ENCODE peak calls at places on chromosomes 2 and 18, in five cellular contexts. K, U, T, C and S are unnamed samples.

GRCh38 chr18:8910186-8910585 is 192.3 kb upstream of the NDUFV2 start:
- DNase-seq in T (no peak), K (no peak), C (no peak), U (no peak), S (no peak)

GRCh38 chr2:202104286-202104870 is 31.3 kb downstream of the KIAA2012 start:
- DNase-seq in K (peak), C (peak), T (no peak), U (peak), S (peak)

GRCh38 chr2:129070663-129071062 is 752.0 kb upstream of the HS6ST1 start:
- DNase-seq in T (no peak), C (no peak), K (no peak), U (no peak), S (no peak)

GRCh38 chr18:44586782-44587524 is 93.7 kb upstream of the SETBP1 start:
- DNase-seq in T (no peak), U (no peak), K (no peak), C (no peak), S (no peak)

GRCh38 chr2:30026091-30027055 is 105.0 kb upstream of the ALK start:
- DNase-seq in K (peak), U (peak), T (no peak), C (peak), S (peak)

GRCh38 chr2:128501700-128502099 is 183.0 kb upstream of the HS6ST1 start:
- DNase-seq in K (no peak), U (no peak), T (no peak), C (no peak), S (no peak)

GRCh38 chr2:65846984-65847383 is 414.6 kb upstream of the SPRED2 start:
- DNase-seq in K (no peak), T (no peak), U (no peak), C (no peak), S (no peak)

GRCh38 chr2:9398881-9399805 is 24.2 kb downstream of the ITGB1BP1 start:
- DNase-seq in T (no peak), C (no peak), K (no peak), U (no peak), S (no peak)

GRCh38 chr2:43073373-43073772 is 153.0 kb downstream of the ZFP36L2 start:
- DNase-seq in T (no peak), K (peak), C (peak), U (peak), S (peak)

GRCh38 chr2:55151721-55152433 is 80.2 kb downstream of the CLHC1 start:
- DNase-seq in C (no peak), U (peak), T (no peak), K (no peak), S (no peak)

GRCh38 chr2:180495606-180496005 is 484.8 kb upstream of the UBE2E3 start:
- DNase-seq in U (peak), K (peak), C (peak), T (no peak), S (peak)

GRCh38 chr2:113117594-113118262 is 9.7 kb upstream of the IL1RN start:
- DNase-seq in T (peak), U (peak), K (peak), C (peak), S (peak)

GRCh38 chr2:75716406-75716805 is 5.7 kb upstream of the GCFC2 start:
- DNase-seq in C (no peak), K (no peak), T (no peak), U (no peak), S (no peak)

GRCh38 chr2:74560591-74560990 is 6.1 kb downstream of the DOK1 start:
- DNase-seq in U (no peak), T (no peak), K (no peak), C (no peak), S (no peak)

GRCh38 chr2:161010503-161010902 is 149.7 kb upstream of the TANK start:
- DNase-seq in T (no peak), K (no peak), C (no peak), U (no peak), S (no peak)

DNA sequence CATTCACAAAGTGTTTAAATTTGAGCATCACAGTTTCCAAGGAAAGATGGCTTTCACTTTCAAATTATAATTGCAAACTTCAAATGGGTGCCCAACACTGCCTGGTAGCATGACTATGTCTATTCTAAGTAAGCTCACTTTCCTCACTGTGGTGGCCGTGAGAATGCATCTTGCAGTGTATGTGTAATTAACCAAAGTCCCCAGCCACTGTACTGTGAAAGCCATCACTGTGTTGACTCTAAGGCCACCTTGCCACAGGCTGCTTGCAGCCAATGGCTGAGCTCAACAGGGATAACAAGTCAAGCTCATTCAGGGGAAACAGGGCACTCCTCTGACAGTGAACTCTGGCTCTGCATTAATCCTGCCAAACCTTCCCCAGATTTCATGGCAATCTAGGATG is 43.3 kb upstream of the LGALSL start:
- DNase-seq in U (no peak), K (no peak), T (no peak), C (no peak), S (no peak)
- TF ChIP-seq CTCF in U (no peak), K (no peak), T (no peak), C (no peak), S (no peak)

GRCh38 chr2:118844261-118845004 is 3.0 kb downstream of the EN1 start:
- DNase-seq in C (no peak), K (no peak), U (no peak), T (no peak), S (no peak)

GRCh38 chr2:118842687-118843491 is 4.6 kb downstream of the EN1 start:
- DNase-seq in U (no peak), C (no peak), K (no peak), T (no peak), S (peak)

GRCh38 chr2:118841450-118841827 is 6.0 kb downstream of the EN1 start:
- DNase-seq in T (no peak), C (no peak), U (no peak), K (no peak), S (no peak)

GRCh38 chr2:118843492-118844132 is 3.8 kb downstream of the EN1 start:
- DNase-seq in U (no peak), T (no peak), C (no peak), K (no peak), S (no peak)

DNA sequence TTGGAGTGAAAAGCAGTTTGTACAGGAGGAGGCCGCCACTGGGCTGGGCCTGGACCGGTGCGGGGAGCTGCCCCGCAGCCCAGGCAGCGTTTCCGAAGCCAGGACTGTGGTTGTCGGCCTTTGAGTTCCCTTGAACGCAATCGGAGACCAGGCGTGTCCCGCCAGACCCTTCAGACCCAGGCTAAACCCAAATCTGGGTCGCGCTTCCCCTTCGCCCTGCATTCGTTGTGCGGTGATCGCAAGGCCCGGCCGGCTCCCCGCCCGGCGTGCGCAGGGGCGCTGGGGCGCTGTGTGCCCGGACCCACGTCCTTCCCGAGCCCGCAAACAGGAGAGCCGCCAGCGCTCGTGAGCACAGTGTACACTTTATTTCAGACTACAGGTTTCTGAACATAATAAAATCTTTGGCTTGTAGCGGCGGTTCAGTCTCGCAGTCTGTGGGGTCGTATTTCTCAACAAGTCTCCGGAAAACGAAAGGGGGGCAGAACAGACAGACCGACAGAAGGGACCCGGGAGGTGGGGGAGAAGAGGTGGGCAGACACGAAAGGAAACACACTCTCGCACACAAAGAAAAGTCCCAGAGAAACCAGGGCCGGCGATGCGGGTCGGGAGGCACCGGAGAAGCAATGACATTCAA is 5.5 kb downstream of the EN1 start:
- DNase-seq in C (no peak), K (no peak), U (no peak), T (no peak), S (peak)
- H3K4me3 ChIP-seq in C (no peak), K (peak), U (no peak), T (no peak), S (no peak)

GRCh38 chr18:26480897-26481795 is 67.2 kb downstream of the KCTD1 start:
- DNase-seq in T (no peak), C (peak), K (peak), U (peak), S (peak)

GRCh38 chr18:26479686-26480079 is 68.7 kb downstream of the KCTD1 start:
- DNase-seq in U (peak), C (no peak), K (peak), T (no peak), S (no peak)

GRCh38 chr18:26483633-26484032 is 64.7 kb downstream of the KCTD1 start:
- DNase-seq in T (no peak), U (no peak), K (no peak), C (no peak), S (no peak)

GRCh38 chr18:26479065-26479685 is 69.2 kb downstream of the KCTD1 start:
- DNase-seq in C (no peak), T (no peak), K (peak), U (no peak), S (no peak)

DNA sequence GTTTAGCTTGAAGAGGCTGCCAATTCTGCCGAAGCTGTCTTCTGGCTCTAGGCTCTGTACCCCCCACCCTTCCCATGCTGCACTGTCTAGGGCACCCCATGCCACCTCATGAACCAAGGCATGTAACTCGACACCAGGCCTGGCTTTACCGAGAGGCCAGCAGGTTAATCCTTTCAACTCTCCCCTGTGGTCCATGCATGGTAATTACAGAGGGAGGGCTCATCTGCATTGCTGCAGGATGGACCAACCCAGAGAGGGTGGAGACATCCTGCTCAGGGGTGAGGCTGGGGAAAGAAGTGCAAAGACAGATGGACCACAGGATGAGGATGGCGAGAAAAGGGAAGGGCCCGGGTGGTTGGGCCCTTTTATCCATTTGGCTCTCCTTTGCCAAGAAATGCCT is 65.8 kb downstream of the KCTD1 start:
- DNase-seq in K (no peak), T (no peak), C (no peak), U (no peak), S (no peak)
- TF ChIP-seq CTCF in K (no peak), T (no peak), C (no peak), U (no peak), S (no peak)

GRCh38 chr2:172169611-172170010 is 66.9 kb upstream of the DLX2 start:
- DNase-seq in T (no peak), K (no peak), C (no peak), U (no peak), S (no peak)

GRCh38 chr2:172177581-172177980 is 74.9 kb upstream of the DLX2 start:
- DNase-seq in U (no peak), T (no peak), K (no peak), C (no peak), S (no peak)

GRCh38 chr2:172168917-172169346 is 66.2 kb upstream of the DLX2 start:
- DNase-seq in C (peak), U (peak), K (peak), T (peak), S (no peak)

GRCh38 chr2:172172513-172173217 is 70.0 kb upstream of the DLX2 start:
- DNase-seq in U (peak), K (peak), T (peak), C (no peak), S (peak)

GRCh38 chr2:172173307-172173706 is 70.6 kb upstream of the DLX2 start:
- DNase-seq in T (no peak), K (no peak), U (no peak), C (no peak), S (no peak)
- H3K4me3 ChIP-seq in T (no peak), K (no peak), U (no peak), C (no peak), S (no peak)

DNA sequence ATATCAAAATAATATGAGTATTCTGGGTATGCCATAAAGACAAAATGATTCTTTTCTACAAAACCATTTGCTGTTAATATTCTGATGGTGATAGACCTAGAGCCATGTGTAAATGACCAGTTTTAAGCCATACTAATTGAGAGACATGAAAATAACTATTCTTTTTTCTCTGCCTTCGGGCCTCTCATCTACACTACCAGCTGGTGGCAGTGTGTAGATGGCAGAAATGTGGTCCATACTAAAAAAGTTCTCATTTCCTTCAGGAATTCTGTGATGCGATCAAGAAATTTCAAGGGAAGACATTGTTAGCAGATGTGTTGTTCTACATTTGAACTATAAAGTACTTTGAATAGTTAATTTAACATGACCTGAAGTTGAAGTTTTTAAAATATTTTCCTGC is 485.2 kb downstream of the TRIB2 start:
- DNase-seq in U (no peak), K (peak), C (peak), T (no peak), S (no peak)
- TF ChIP-seq CTCF in U (no peak), K (peak), C (peak), T (peak), S (no peak)

DNA sequence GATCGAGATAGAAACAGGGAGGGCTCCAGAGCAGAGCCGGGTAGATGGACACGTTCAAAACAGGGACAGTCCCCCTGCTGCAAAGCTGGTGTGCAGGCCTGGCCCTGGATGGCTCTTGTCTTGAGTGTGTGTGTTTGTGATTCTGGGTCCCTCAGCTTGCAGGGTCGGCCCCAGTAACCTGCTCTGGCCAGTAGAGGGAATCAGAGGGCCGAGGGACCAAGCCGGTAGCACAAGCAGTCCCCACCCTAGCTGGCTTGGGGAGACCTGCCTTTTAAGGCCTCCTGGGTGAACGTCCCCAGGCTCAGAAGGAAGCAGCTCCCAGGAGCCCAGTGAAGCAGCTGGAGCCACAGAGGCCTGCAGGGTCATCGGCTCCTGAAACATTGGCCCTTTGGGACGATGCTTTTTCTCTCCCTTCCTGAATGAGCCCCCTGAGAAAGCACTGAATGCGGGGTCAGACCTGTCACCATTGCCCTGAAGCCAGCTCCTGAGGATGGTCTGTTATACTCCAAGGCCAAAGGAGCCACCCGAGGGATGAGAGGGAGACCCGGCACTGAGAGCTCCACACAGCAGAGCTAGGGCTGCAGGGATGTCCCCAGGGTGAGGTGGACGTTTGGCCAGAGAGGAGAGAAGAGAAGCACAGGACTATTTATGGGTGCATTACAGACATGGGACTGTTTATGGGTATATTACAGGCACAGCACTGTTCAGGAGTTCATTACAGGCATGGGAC is 15.4 kb upstream of the MLPH start:
- DNase-seq in C (no peak), T (no peak), K (peak), U (peak), S (no peak)
- H3K4me3 ChIP-seq in C (no peak), T (no peak), K (no peak), U (no peak), S (no peak)

GRCh38 chr18:76274470-76275289 is 220.4 kb downstream of the ZNF516 start:
- DNase-seq in T (no peak), C (no peak), U (no peak), K (no peak), S (peak)
- TF ChIP-seq CTCF in T (peak), C (peak), U (no peak), K (peak), S (no peak)